ENCODE peak calls at places on chromosomes 6 and 20, in seven cellular contexts. V is psoas muscle, C is breast epithelium, D is body of pancreas, T is HCT116, A is tibial artery, B is neural progenitor cell. G is an unnamed sample.
A peak's percentile ranks its signal among the peaks of the same experiment; 100 is the strongest.

GRCh38 chr6:67790569-67790968 is 844.5 kb upstream of the ADGRB3 start:
- DNase-seq in V (no peak), C (no peak), D (no peak), T (no peak), A (no peak), B (no peak), G (no peak)

GRCh38 chr6:163324928-163325784 is 89.4 kb upstream of the QKI start:
- DNase-seq in V (no peak), C (no peak), D (peak; percentile 32), T (no peak), A (peak; percentile 80), B (no peak), G (peak; percentile 50)

GRCh38 chr6:146286976-146287375 is 256.7 kb upstream of the RAB32 start:
- DNase-seq in V (no peak), C (no peak), D (no peak), T (no peak), A (no peak), B (no peak), G (no peak)

GRCh38 chr20:22686097-22686496 is 101.7 kb upstream of the FOXA2 start:
- DNase-seq in V (peak; percentile 70), C (no peak), D (peak; percentile 60), T (peak; percentile 46), A (peak; percentile 73), B (peak; percentile 55), G (peak; percentile 68)

GRCh38 chr6:136792066-136792944 is at the start of gene MAP3K5:
- DNase-seq in V (peak; percentile 90), C (peak; percentile 78), D (peak; percentile 94), T (peak; percentile 77), A (peak; percentile 93), B (peak; percentile 75), G (peak; percentile 83)

GRCh38 chr20:574297-574942 is 30.8 kb upstream of the CSNK2A1 start:
- DNase-seq in V (peak; percentile 56), C (no peak), D (no peak), T (no peak), A (no peak), B (peak; percentile 78), G (no peak)

GRCh38 chr20:23282111-23282510 is 68.5 kb upstream of the NXT1 start:
- DNase-seq in V (no peak), C (no peak), D (no peak), T (no peak), A (no peak), B (no peak), G (no peak)

GRCh38 chr6:7213416-7213815 is 99.6 kb downstream of the SSR1 start:
- DNase-seq in V (no peak), C (no peak), D (no peak), T (no peak), A (no peak), B (no peak), G (no peak)

GRCh38 chr6:10412948-10413849 is 1.7 kb downstream of the TFAP2A start:
- DNase-seq in V (no peak), C (peak; percentile 92), D (peak; percentile 72), T (no peak), A (no peak), B (peak; percentile 14), G (peak; percentile 57)

GRCh38 chr6:45371924-45372582 is 5.7 kb downstream of the SUPT3H start:
- DNase-seq in V (no peak), C (no peak), D (no peak), T (no peak), A (no peak), B (no peak), G (no peak)

GRCh38 chr6:109491207-109491938 is 8.4 kb upstream of the ZBTB24 start:
- DNase-seq in V (no peak), C (no peak), D (no peak), T (no peak), A (no peak), B (no peak), G (no peak)

GRCh38 chr20:50826121-50826520 is 31.3 kb downstream of the BCAS4 start:
- DNase-seq in V (no peak), C (no peak), D (no peak), T (no peak), A (no peak), B (no peak), G (no peak)

GRCh38 chr6:29968130-29968529 is 25.8 kb downstream of the HLA-A start:
- DNase-seq in V (no peak), C (no peak), D (peak; percentile 59), T (peak; percentile 40), A (no peak), B (no peak), G (no peak)

GRCh38 chr6:42120895-42121865 is 21.2 kb downstream of the C6orf132 start:
- DNase-seq in V (no peak), C (no peak), D (no peak), T (no peak), A (no peak), B (no peak), G (no peak)

GRCh38 chr6:50818673-50819072 is at the start of gene TFAP2B:
- DNase-seq in V (no peak), C (no peak), D (no peak), T (no peak), A (no peak), B (no peak), G (no peak)

GRCh38 chr6:50815436-50816114 is 3.1 kb upstream of the TFAP2B start:
- DNase-seq in V (no peak), C (no peak), D (no peak), T (no peak), A (no peak), B (no peak), G (no peak)

GRCh38 chr6:50816947-50817637 is 1.6 kb upstream of the TFAP2B start:
- DNase-seq in V (no peak), C (no peak), D (no peak), T (no peak), A (no peak), B (peak; percentile 53), G (no peak)

GRCh38 chr6:50817638-50817950 is 1.1 kb upstream of the TFAP2B start:
- DNase-seq in V (no peak), C (no peak), D (no peak), T (no peak), A (no peak), B (no peak), G (no peak)

GRCh38 chr6:50816115-50816675 is 2.5 kb upstream of the TFAP2B start:
- DNase-seq in V (peak; percentile 72), C (peak; percentile 87), D (peak; percentile 76), T (peak; percentile 34), A (no peak), B (peak; percentile 87), G (peak; percentile 71)
- H3K4me3 ChIP-seq in V (peak overlapping the region; percentile 59), C (peak overlapping the region; percentile 29), D (no peak overlapping the region), T (no peak overlapping the region), A (peak overlapping the region; percentile 22), B (peak overlapping the region; percentile 40), G (peak overlapping the region; percentile 19)

GRCh38 chr20:32574296-32575226 is 10.6 kb downstream of the NOL4L start:
- DNase-seq in V (no peak), C (no peak), D (no peak), T (no peak), A (no peak), B (no peak), G (no peak)
- H3K4me1 ChIP-seq in V (no peaks in the 10 kb centered on the region), C (no peaks in the 10 kb centered on the region), D (no peaks in the 10 kb centered on the region), T (peaks cover 47% of the 10 kb centered on the region), A (no peaks in the 10 kb centered on the region), B (peaks cover 12% of the 10 kb centered on the region), G (peaks cover 11% of the 10 kb centered on the region)

GRCh38 chr6:21128601-21129000 is 464.9 kb upstream of the SOX4 start:
- DNase-seq in V (no peak), C (no peak), D (no peak), T (no peak), A (no peak), B (no peak), G (no peak)

GRCh38 chr6:21121737-21122136 is 471.8 kb upstream of the SOX4 start:
- DNase-seq in V (no peak), C (no peak), D (no peak), T (no peak), A (no peak), B (no peak), G (no peak)

DNA sequence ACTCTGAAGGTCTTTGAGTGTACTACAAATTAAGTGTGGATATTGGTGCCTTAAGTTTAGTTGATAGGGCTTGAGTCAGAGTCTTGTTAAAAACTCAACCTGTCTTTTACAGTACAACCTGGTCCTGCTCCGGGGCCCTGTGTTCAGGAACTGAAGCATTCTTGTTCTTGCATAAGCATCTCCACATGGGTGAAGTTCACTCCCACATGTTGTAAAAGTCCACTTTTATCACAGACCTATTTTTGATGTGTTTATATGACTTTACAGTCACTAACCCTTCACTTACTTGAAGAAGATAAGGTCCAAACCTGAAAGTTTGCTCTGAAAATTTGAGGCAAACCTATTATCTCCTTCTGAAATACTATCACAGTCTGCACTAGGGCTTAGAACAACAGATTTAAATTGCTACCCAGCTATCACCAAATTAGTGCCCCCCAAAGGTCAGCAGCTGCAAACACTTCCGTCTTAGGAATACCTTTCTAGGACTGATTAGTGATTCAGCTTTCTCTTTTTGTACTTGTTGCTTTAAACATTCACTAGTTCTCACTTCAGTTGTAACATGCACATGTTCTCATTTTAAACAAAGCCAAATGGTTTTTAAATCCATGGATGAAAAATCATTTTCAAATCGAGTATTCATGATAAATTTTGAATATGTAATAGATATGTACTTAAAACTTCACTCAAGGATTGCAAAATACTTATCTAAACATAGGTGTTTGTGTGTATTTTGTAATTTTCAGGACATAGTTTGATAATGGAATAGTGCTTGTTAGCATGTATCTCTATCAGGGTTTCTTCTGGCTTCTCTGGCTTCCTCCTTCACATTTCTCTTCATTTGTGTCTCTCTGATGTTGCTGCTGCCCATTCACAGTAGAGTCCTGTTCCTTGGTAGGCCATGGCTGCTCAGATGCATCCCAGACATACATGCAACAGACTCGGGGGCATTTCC is 469.8 kb upstream of the SOX4 start:
- DNase-seq in V (no peak), C (no peak), D (no peak), T (no peak), A (no peak), B (no peak), G (peak; percentile 44)
- TF ChIP-seq CTCF in V (no peak), C (no peak), D (no peak), T (no peak), A (no peak), B (peak; percentile 32), G (no peak)

DNA sequence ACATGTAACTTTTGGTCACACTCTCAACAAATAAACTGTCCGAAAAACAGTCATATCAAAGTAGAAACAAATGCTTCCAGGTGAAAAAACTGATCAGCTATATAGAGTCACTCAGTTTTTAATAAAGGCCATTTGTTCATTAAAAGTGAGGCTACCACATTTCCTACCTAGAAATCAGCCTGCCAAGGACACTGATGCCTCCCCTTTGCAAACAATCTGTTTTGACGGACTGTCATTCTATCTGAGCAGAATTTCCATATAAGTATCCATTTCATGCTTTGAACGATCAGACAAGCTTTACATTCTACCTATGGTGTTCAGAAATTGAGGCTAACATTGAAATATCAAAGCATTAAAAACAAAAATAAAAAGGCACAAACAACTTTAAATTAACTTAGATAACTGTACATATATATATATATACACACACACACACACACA is 2.9 kb downstream of the CCN2 start:
- DNase-seq in V (no peak), C (no peak), D (no peak), T (no peak), A (no peak), B (no peak), G (no peak)
- H3K4me3 ChIP-seq in V (peak overlapping the region; percentile 70), C (peak overlapping the region; percentile 78), D (no peak overlapping the region), T (no peak overlapping the region), A (peak overlapping the region; percentile 89), B (peak overlapping the region; percentile 87), G (no peak overlapping the region)

DNA sequence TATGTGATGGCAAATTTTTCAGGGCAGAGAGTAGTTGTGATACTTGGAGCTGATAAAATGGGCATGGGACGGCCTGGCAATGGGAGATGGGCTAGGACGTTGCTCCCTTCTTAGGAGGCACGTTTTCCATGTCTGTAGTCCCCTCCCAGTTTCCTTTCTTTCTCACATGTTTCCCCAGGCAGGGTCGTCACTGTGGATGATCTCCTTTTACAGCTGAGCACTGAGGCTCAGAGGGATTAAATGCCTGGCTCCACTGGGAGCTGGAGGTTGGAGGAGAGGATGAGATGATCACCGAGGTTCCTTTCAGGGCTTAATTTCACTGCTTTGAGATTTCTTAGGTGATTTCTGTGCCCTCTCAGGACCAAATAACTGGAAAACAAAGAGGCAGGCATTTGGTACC is 136.7 kb downstream of the SOBP start:
- DNase-seq in V (no peak), C (no peak), D (no peak), T (no peak), A (no peak), B (peak; percentile 52), G (no peak)
- H3K4me1 ChIP-seq in V (peaks cover 52% of the 10 kb centered on the region), C (no peaks in the 10 kb centered on the region), D (no peaks in the 10 kb centered on the region), T (peaks cover 13% of the 10 kb centered on the region), A (peaks cover 9% of the 10 kb centered on the region), B (peaks cover 55% of the 10 kb centered on the region), G (no peaks in the 10 kb centered on the region)